ENCODE peak calls at places on chromosomes 16 and 17, in ten cellular contexts. K is breast epithelium; R is neural crest cell; A is cardiac muscle cell; J is A549; W is HCT116; B is ascending aorta; P is CD4-positive, alpha-beta T cell; Z is ovary; Y is fibroblast of lung. N is an unnamed sample.
A peak's percentile ranks its signal among the peaks of the same experiment; 100 is the strongest.

GRCh38 chr17:56699186-56699895 is 105.8 kb downstream of the NOG start:
- DNase-seq in Z (no peak), K (peak; percentile 89), R (peak; percentile 9), W (peak; percentile 98), B (peak; percentile 73), Y (peak; percentile 87), P (no peak), J (peak; percentile 97), A (peak; percentile 68), N (peak; percentile 99)

GRCh38 chr17:35745749-35746320 is 7.2 kb downstream of the GAS2L2 start:
- DNase-seq in W (no peak), K (no peak), B (no peak), Y (no peak), R (no peak), Z (no peak), P (no peak), A (no peak), J (no peak), N (no peak)

GRCh38 chr16:74691093-74691855 is 9.4 kb downstream of the MLKL start:
- DNase-seq in P (no peak), J (no peak), Z (no peak), Y (no peak), W (no peak), A (no peak), R (no peak), B (no peak), K (no peak), N (no peak)

GRCh38 chr17:4988168-4988567 is 693 bp upstream of the CAMTA2 start:
- DNase-seq in K (no peak), B (no peak), A (no peak), W (no peak), Y (no peak), R (no peak), J (no peak), Z (no peak), P (no peak), N (no peak)

GRCh38 chr16:50470687-50471086 is 77.5 kb upstream of the NKD1 start:
- DNase-seq in Y (no peak), B (no peak), J (no peak), A (no peak), K (no peak), W (no peak), Z (no peak), R (no peak), P (no peak), N (no peak)

GRCh38 chr16:48885456-48885855 is 275.5 kb upstream of the N4BP1 start:
- DNase-seq in J (no peak), P (no peak), A (no peak), Z (no peak), K (no peak), Y (no peak), W (no peak), B (no peak), R (no peak), N (no peak)

GRCh38 chr17:44628234-44629188 is 27.8 kb upstream of the MEIOC start:
- DNase-seq in J (no peak), R (peak; percentile 75), B (no peak), Z (peak; percentile 54), A (peak; percentile 91), K (no peak), Y (peak; percentile 44), W (no peak), P (no peak), N (no peak)

GRCh38 chr17:36949461-36949927 is 740 bp downstream of the AATF start:
- DNase-seq in B (no peak), Y (peak; percentile 60), Z (no peak), J (no peak), P (no peak), R (no peak), K (no peak), W (no peak), A (no peak), N (peak; percentile 20)

GRCh38 chr17:4764612-4765011 is 7.1 kb upstream of the TM4SF5 start:
- DNase-seq in Y (no peak), P (no peak), W (no peak), R (no peak), B (no peak), A (no peak), J (no peak), Z (no peak), K (no peak), N (no peak)

GRCh38 chr17:15274017-15274416 is 8.9 kb upstream of the PMP22 start:
- DNase-seq in Z (no peak), R (no peak), P (no peak), A (no peak), W (no peak), K (no peak), Y (no peak), B (no peak), J (no peak), N (no peak)

GRCh38 chr17:39767147-39767546 is 29.4 kb downstream of the GRB7 start:
- DNase-seq in P (no peak), W (no peak), Y (no peak), Z (no peak), J (no peak), B (no peak), R (no peak), A (no peak), K (no peak), N (no peak)

GRCh38 chr17:68195667-68196393 is 52.0 kb upstream of the AMZ2 start:
- DNase-seq in A (peak; percentile 48), B (no peak), W (no peak), Z (peak; percentile 33), R (no peak), J (no peak), P (no peak), K (no peak), Y (no peak), N (no peak)

GRCh38 chr16:80526418-80527061 is 14.3 kb upstream of the DYNLRB2 start:
- DNase-seq in P (peak; percentile 46), Y (peak; percentile 69), R (peak; percentile 58), Z (peak; percentile 40), J (peak; percentile 62), K (no peak), W (peak; percentile 38), B (no peak), A (peak; percentile 79), N (peak; percentile 48)

DNA sequence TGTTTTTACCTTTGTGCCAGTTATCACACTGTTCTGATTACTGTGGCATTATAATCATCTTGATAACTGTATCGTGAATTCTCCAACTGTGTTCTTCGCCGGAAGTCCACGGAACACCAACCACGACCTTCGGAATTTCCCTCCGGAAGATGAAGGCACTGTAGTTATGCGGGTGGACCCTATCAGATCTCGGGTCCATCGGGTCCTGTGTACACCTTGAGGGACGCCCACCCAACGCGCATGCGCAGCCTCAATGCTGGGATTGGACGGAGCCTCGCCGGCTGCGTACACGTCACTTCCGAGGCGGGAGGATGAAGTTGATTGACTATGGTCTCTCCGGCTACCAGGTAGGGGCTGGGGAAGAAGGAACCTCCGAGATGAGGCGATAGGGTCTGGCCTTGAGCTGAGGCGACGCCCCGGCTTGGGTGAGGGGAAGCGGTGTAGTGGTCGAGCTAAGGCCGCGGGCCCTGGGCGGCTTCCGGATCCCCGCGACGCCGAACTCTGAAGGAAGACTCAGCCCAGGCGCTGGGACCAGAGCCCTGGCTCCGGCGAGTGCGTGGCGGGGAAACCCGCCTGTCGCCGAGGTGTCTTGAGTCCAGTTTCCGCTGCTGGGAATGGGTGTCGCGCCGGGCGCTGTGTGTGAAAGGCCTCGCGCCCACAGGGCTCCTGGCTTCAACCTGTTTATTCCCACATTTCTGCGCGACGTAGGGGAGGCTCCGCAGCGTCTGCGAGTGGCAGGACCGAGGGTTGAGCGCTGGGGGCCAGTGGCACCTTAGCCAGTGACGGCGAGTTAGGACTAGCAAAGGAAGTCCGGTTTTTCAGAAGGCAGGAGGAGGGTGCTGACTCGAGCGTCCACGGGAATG is at the start of gene DHRS7B:
- DNase-seq in B (peak; percentile 97), J (peak; percentile 97), P (peak; percentile 95), Z (peak; percentile 96), W (peak; percentile 95), Y (peak; percentile 86), R (peak; percentile 94), A (peak; percentile 98), K (peak; percentile 96), N (peak; percentile 86)
- TF ChIP-seq CTCF in B (no peak), J (no peak), P (no peak), Z (no peak), W (no peak), Y (no peak), R (no peak), A (peak; percentile 6), K (no peak), N (peak; percentile 20)

DNA sequence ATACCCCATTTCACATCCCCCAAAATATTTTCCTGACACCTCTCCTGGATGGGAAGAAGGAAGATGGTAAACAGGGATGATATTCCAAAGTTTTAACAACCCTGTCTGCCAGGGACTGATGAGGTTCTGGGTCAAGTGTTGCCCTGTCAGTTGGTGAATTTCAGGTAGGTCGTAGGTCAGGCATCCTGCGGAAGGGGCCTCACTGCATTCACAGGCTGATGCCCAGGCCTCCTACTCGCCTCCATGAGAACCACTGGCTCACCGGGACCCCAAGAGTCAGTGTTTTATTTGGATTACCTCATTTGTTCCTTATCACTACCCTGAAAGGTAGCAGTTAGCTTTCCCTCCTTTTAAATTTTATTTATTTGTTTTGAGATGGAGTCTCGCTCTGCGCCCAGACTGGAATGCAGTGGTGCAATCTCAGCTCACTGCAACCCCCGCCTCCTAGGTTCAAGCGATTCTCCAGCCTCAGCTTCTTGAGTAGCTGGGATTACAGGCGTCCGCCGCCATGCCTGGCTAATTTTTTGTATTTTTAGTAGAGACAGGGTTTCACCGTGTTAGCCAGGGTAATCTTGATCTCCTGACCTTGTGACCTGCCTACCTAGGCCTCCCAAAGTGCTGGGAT is 10.5 kb downstream of the ZBTB4 start:
- DNase-seq in A (no peak), W (no peak), Z (no peak), P (no peak), K (no peak), B (no peak), Y (no peak), R (no peak), J (no peak), N (no peak)
- TF ChIP-seq CTCF in A (no peak), W (no peak), Z (no peak), P (no peak), K (no peak), B (no peak), Y (no peak), R (no peak), J (no peak), N (no peak)

GRCh38 chr17:78722101-78722761 is 59.8 kb downstream of the CYTH1 start:
- DNase-seq in P (no peak), W (no peak), J (no peak), K (no peak), A (no peak), R (no peak), B (no peak), Z (no peak), Y (no peak), N (no peak)
- TF ChIP-seq CTCF in P (no peak), W (no peak), J (no peak), K (no peak), A (no peak), R (no peak), B (no peak), Z (no peak), Y (no peak), N (no peak)

DNA sequence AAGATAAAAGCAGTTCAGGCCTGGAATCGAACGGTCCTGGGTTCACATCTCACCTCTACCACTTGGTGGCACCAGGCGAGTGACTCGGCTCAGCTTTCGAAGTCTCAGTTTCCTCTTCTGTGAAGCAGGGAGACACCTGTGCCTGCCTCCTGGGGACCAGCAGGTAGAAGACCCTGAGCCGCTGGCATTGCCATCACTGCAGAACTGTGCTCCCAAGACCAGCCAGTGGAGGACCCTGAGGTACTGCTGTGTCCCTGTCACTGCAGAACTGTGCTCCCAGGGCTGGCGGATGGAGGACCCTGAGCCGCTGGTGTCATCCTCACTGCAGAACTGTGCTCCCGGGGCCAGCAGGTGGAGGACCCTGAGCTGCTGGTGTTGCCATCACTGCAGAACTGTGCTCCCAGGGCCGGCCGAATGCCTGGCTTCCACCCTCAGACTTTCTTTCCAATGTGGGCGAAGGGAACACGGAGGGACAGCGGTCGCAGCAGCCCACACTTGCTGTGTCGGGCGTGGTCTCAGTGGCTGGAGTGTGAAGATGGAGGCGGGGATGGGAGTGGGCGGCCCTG is 8.7 kb upstream of the SLC7A5 start:
- DNase-seq in R (no peak), J (no peak), K (no peak), A (no peak), W (no peak), P (no peak), Y (no peak), Z (no peak), B (no peak), N (no peak)
- TF ChIP-seq CTCF in R (no peak), J (peak; percentile 14), K (no peak), A (peak; percentile 6), W (peak; percentile 38), P (no peak), Y (peak; percentile 24), Z (no peak), B (no peak), N (peak; percentile 56)